ENCODE peak calls at places on chromosomes 3 and 15, in six cellular contexts. G is IMR-90, T is MM.1S, X is astrocyte, Y is mammary epithelial cell, P is breast epithelium. J is an unnamed sample. For H3K27me3 and H3K4me1, the result is how much of the 10 kb centered on the place peaks cover.

GRCh38 chr3:43316783-43317460 is 30.6 kb downstream of the SNRK start:
- DNase-seq in G (no peak), T (no peak), X (peak), Y (peak), P (no peak), J (no peak)

GRCh38 chr3:82143661-82144405 is 382.4 kb upstream of the GBE1 start:
- DNase-seq in G (no peak), T (no peak), X (no peak), Y (peak), P (no peak), J (peak)

GRCh38 chr3:149352556-149352955 is 19.1 kb upstream of the TM4SF18 start:
- DNase-seq in G (peak), T (peak), X (no peak), Y (peak), P (peak), J (no peak)

GRCh38 chr3:12175844-12176453 is 17.2 kb upstream of the TIMP4 start:
- DNase-seq in G (peak), T (peak), X (no peak), Y (no peak), P (peak), J (no peak)

GRCh38 chr3:58251653-58252052 is 14.1 kb downstream of the ABHD6 start:
- DNase-seq in G (no peak), T (no peak), X (no peak), Y (no peak), P (no peak), J (no peak)

GRCh38 chr3:184748219-184749135 is 36.6 kb upstream of the MAGEF1 start:
- DNase-seq in G (peak), T (peak), X (no peak), Y (peak), P (no peak), J (peak)

GRCh38 chr3:27681249-27681748 is 40.8 kb downstream of the EOMES start:
- DNase-seq in G (peak), T (peak), X (peak), Y (peak), P (no peak), J (peak)

GRCh38 chr3:33716227-33716626 is 1.8 kb downstream of the CLASP2 start:
- DNase-seq in G (no peak), T (no peak), X (no peak), Y (peak), P (no peak), J (no peak)

GRCh38 chr15:88621789-88622604 is 857 bp downstream of the AEN start:
- DNase-seq in G (peak), T (peak), X (peak), Y (peak), P (no peak), J (no peak)

GRCh38 chr3:31957106-31957505 is 24.0 kb downstream of the OSBPL10 start:
- DNase-seq in G (no peak), T (no peak), X (peak), Y (no peak), P (no peak), J (no peak)

GRCh38 chr3:129449279-129450115 is 9.5 kb downstream of the IFT122 start:
- DNase-seq in G (no peak), T (no peak), X (peak), Y (no peak), P (no peak), J (no peak)

GRCh38 chr15:62857411-62857853 is 185.1 kb upstream of the TPM1 start:
- DNase-seq in G (no peak), T (peak), X (no peak), Y (peak), P (peak), J (peak)

GRCh38 chr15:74780983-74781672 is 752 bp upstream of the CSK start:
- DNase-seq in G (peak), T (peak), X (no peak), Y (peak), P (no peak), J (peak)

GRCh38 chr3:141181191-141181590 is 50.4 kb upstream of the PXYLP1 start:
- DNase-seq in G (no peak), T (no peak), X (no peak), Y (no peak), P (no peak), J (no peak)

GRCh38 chr15:89836255-89837133 is 21.8 kb upstream of the ANPEP start:
- DNase-seq in G (peak), T (no peak), X (peak), Y (peak), P (peak), J (peak)

DNA sequence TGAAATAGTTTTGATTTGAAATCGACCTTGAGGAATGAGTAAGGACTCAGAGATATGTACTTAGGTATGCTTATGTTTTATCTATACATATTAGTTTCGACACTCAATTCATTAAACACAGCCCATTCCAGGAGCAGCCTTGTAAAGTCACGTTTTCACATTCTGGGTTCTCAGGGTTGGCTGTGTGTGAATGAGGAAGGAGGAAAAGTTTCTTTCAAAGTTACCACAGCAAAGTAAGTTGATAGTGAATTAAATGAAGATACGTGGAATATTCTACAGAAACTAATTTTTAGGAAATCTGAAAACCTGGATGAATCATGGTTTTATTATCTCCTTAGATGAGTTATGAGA is 133.5 kb downstream of the C3orf38 start:
- DNase-seq in G (no peak), T (no peak), X (no peak), Y (no peak), P (no peak), J (no peak)
- H3K27me3 ChIP-seq in G (under half), T (under half), X (under half), Y (under half), P (under half), J (under half)

GRCh38 chr15:29668120-29668602 is 154.1 kb downstream of the TJP1 start:
- DNase-seq in G (peak), T (peak), X (peak), Y (peak), P (no peak), J (peak)
- TF ChIP-seq CTCF in G (peak), T (peak), X (peak), Y (peak), P (peak), J (peak)

DNA sequence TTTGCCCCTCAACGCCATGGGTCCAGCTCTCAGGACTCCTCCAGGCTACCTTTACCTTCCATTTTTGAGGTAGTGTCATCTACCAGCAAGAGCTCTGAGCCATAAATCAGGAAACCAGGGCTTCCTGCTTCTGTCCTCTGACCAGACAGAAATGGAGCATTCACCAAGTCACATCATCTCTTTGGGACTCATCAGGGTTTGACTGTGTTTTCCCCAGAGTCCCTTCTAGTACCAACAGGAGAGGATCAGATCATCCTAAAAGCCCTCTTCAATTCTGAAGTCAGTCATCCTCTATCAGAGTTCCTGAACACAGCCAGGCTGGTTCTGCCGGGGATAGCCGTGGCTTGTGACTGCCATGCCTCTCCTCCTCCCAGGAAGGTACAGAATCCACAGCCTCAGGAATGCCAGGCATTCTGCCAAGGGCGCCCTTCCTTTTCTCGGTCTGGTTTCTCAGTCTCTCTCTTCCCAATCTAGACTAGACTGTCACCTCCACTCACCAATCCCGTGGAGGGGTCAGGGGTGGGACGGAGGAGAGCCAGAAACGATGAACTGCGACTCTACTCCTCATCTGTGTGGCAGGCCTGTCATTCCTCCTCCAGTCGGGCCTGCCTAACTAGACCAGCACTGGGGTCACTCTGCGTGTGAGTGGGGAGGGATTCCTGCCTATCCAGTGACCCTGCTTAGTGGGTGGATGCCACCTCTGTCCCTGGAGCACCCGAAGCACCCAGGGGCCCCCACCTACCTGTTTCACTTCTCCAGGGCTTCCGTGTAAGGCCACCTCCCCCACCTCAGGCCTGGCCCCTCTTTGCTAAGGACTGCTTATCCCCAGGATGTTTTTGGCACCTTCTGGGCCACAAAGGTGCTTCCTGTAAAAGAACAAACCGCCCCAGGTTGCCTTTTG is 30.9 kb downstream of the CCNL1 start:
- DNase-seq in G (peak), T (no peak), X (peak), Y (peak), P (peak), J (peak)
- H3K4me1 ChIP-seq in G (under half), T (under half), X (half or more), Y (half or more), P (under half), J (half or more)

GRCh38 chr3:68936855-68937254 is 4.5 kb upstream of the TAFA4 start:
- DNase-seq in G (no peak), T (no peak), X (no peak), Y (no peak), P (no peak), J (no peak)

GRCh38 chr3:68931406-68932149 is 769 bp downstream of the TAFA4 start:
- DNase-seq in G (no peak), T (no peak), X (no peak), Y (no peak), P (no peak), J (peak)

GRCh38 chr3:68941055-68941454 is 8.7 kb upstream of the TAFA4 start:
- DNase-seq in G (no peak), T (no peak), X (no peak), Y (no peak), P (no peak), J (no peak)

DNA sequence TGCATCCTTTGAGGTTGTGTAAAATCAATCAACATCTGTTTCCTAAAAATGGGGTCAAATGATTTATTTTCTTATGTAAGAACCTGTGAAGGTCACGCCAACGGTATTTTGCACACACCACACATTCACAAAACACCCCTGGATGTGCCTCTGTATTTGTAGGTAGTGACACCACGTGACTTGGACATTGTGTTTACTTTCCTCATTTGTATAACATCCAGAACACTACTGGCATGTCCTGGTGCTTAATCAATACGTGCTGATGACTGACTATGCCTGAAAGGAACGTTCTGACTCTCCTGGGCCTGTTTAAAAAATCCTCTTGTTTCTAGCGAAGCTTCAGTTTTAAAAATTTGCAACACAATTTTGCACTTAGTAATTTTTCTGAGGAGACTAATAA is 3.4 kb upstream of the TAFA4 start:
- DNase-seq in G (no peak), T (no peak), X (no peak), Y (no peak), P (no peak), J (no peak)
- H3K27me3 ChIP-seq in G (under half), T (under half), X (under half), Y (under half), P (under half), J (half or more)